ENCODE peak calls at places on chromosomes 6 and 20, in seven cellular contexts. I is suprapubic skin; S is effector memory CD4-positive, alpha-beta T cell; P is pancreas; Z is A549; D is transverse colon; G is HL-60. E is an unnamed sample.

GRCh38 chr6:23663652-23664051 is 462.4 kb upstream of the NRSN1 start:
- DNase-seq in I (no peak), S (no peak), P (no peak), Z (no peak), D (no peak), G (no peak), E (no peak)

GRCh38 chr6:10719386-10720228 is 3.3 kb upstream of the TMEM14C start:
- DNase-seq in I (peak; percentile 68), S (no peak), P (no peak), Z (no peak), D (peak; percentile 16), G (peak; percentile 18), E (no peak)

GRCh38 chr20:32685541-32686529 is 12.1 kb upstream of the C20orf203 start:
- DNase-seq in I (no peak), S (no peak), P (no peak), Z (no peak), D (no peak), G (peak; percentile 39), E (peak; percentile 42)

GRCh38 chr20:56861590-56861989 is 232.5 kb downstream of the TFAP2C start:
- DNase-seq in I (no peak), S (no peak), P (no peak), Z (no peak), D (no peak), G (no peak), E (no peak)

GRCh38 chr6:161117329-161117707 is 125.7 kb downstream of the MAP3K4 start:
- DNase-seq in I (no peak), S (no peak), P (no peak), Z (no peak), D (no peak), G (peak; percentile 24), E (no peak)

GRCh38 chr6:56370127-56370540 is 122.8 kb upstream of the COL21A1 start:
- DNase-seq in I (peak; percentile 86), S (no peak), P (peak; percentile 71), Z (peak; percentile 64), D (peak; percentile 68), G (no peak), E (no peak)

GRCh38 chr6:117908246-117909107 is 1.4 kb downstream of the SLC35F1 start:
- DNase-seq in I (no peak), S (no peak), P (no peak), Z (no peak), D (no peak), G (no peak), E (no peak)

GRCh38 chr6:138817799-138818198 is 21.9 kb downstream of the ECT2L start:
- DNase-seq in I (peak; percentile 79), S (no peak), P (peak; percentile 63), Z (no peak), D (peak; percentile 89), G (no peak), E (no peak)

GRCh38 chr20:7113577-7114466 is 346.3 kb downstream of the BMP2 start:
- DNase-seq in I (no peak), S (no peak), P (no peak), Z (peak; percentile 36), D (no peak), G (no peak), E (no peak)

GRCh38 chr20:2707353-2708072 is 14.9 kb downstream of the EBF4 start:
- DNase-seq in I (no peak), S (no peak), P (no peak), Z (no peak), D (no peak), G (no peak), E (no peak)

GRCh38 chr20:61959301-61959700 is 106.4 kb downstream of the TAF4 start:
- DNase-seq in I (no peak), S (no peak), P (no peak), Z (peak; percentile 39), D (no peak), G (no peak), E (no peak)

GRCh38 chr6:42831237-42831636 is 48.2 kb upstream of the RPL7L1 start:
- DNase-seq in I (no peak), S (no peak), P (no peak), Z (no peak), D (no peak), G (no peak), E (no peak)

GRCh38 chr6:69584913-69585729 is 211.7 kb downstream of the LMBRD1 start:
- DNase-seq in I (no peak), S (no peak), P (no peak), Z (no peak), D (no peak), G (peak; percentile 10), E (no peak)

GRCh38 chr20:7627734-7628663 is 312.3 kb downstream of the HAO1 start:
- DNase-seq in I (no peak), S (no peak), P (no peak), Z (no peak), D (no peak), G (no peak), E (no peak)

GRCh38 chr6:143213977-143214376 is 153.3 kb downstream of the AIG1 start:
- DNase-seq in I (no peak), S (no peak), P (no peak), Z (no peak), D (no peak), G (no peak), E (no peak)

GRCh38 chr20:22698443-22698842 is 114.1 kb upstream of the FOXA2 start:
- DNase-seq in I (no peak), S (no peak), P (no peak), Z (no peak), D (no peak), G (no peak), E (no peak)

GRCh38 chr6:135250751-135251356 is 69.7 kb downstream of the MYB start:
- DNase-seq in I (no peak), S (no peak), P (no peak), Z (no peak), D (peak; percentile 45), G (no peak), E (no peak)

GRCh38 chr6:151704383-151704782 is 103.1 kb upstream of the ESR1 start:
- DNase-seq in I (no peak), S (no peak), P (no peak), Z (no peak), D (no peak), G (no peak), E (no peak)

GRCh38 chr6:7758456-7758855 is 32.6 kb downstream of the BMP6 start:
- DNase-seq in I (no peak), S (no peak), P (no peak), Z (no peak), D (no peak), G (no peak), E (no peak)

GRCh38 chr6:163915131-163915530 is 500.6 kb downstream of the QKI start:
- DNase-seq in I (no peak), S (no peak), P (no peak), Z (no peak), D (no peak), G (no peak), E (no peak)

GRCh38 chr6:90233994-90234393 is 62.6 kb downstream of the BACH2 start:
- DNase-seq in I (no peak), S (peak; percentile 55), P (no peak), Z (no peak), D (peak; percentile 17), G (no peak), E (no peak)

GRCh38 chr20:35653893-35654292 is 10.8 kb downstream of the CPNE1 start:
- DNase-seq in I (no peak), S (no peak), P (no peak), Z (no peak), D (no peak), G (no peak), E (no peak)

GRCh38 chr6:35496036-35496850 is 636 bp downstream of the TEAD3 start:
- DNase-seq in I (peak; percentile 82), S (no peak), P (peak; percentile 52), Z (no peak), D (peak; percentile 58), G (no peak), E (no peak)

GRCh38 chr6:35496851-35497570 is at the start of gene TEAD3:
- DNase-seq in I (peak; percentile 75), S (peak; percentile 29), P (peak; percentile 55), Z (no peak), D (peak; percentile 74), G (no peak), E (no peak)

GRCh38 chr6:35493307-35493983 is 3.4 kb downstream of the TEAD3 start:
- DNase-seq in I (no peak), S (no peak), P (no peak), Z (no peak), D (no peak), G (no peak), E (no peak)

GRCh38 chr6:35494161-35494563 is 2.7 kb downstream of the TEAD3 start:
- DNase-seq in I (no peak), S (no peak), P (no peak), Z (no peak), D (no peak), G (peak; percentile 69), E (no peak)

GRCh38 chr6:35495258-35496035 is 1.4 kb downstream of the TEAD3 start:
- DNase-seq in I (no peak), S (no peak), P (no peak), Z (no peak), D (no peak), G (no peak), E (no peak)
- H3K27ac ChIP-seq in I (peak overlapping the region; percentile 98), S (no peak overlapping the region), P (no peak overlapping the region), Z (peak overlapping the region; percentile 95), D (peak overlapping the region; percentile 99), G (no peak overlapping the region), E (no peak overlapping the region)

GRCh38 chr20:19275630-19276071 is 63.2 kb downstream of the SLC24A3 start:
- DNase-seq in I (peak; percentile 90), S (no peak), P (peak; percentile 37), Z (no peak), D (peak; percentile 63), G (no peak), E (no peak)
- H3K4me3 ChIP-seq in I (no peak overlapping the region), S (no peak overlapping the region), P (no peak overlapping the region), Z (no peak overlapping the region), D (no peak overlapping the region), G (no peak overlapping the region), E (no peak overlapping the region)

GRCh38 chr6:63598001-63598250 is 25.6 kb downstream of the LOC128125822 start:
- DNase-seq in I (no peak), S (no peak), P (no peak), Z (no peak), D (peak; percentile 13), G (no peak), E (no peak)

GRCh38 chr6:63597142-63598000 is 25.1 kb downstream of the LOC128125822 start:
- DNase-seq in I (no peak), S (no peak), P (no peak), Z (no peak), D (no peak), G (no peak), E (no peak)

GRCh38 chr6:63598251-63599036 is 26.2 kb downstream of the LOC128125822 start:
- DNase-seq in I (peak; percentile 78), S (peak; percentile 49), P (peak; percentile 62), Z (peak; percentile 73), D (peak; percentile 81), G (peak; percentile 78), E (peak; percentile 57)

DNA sequence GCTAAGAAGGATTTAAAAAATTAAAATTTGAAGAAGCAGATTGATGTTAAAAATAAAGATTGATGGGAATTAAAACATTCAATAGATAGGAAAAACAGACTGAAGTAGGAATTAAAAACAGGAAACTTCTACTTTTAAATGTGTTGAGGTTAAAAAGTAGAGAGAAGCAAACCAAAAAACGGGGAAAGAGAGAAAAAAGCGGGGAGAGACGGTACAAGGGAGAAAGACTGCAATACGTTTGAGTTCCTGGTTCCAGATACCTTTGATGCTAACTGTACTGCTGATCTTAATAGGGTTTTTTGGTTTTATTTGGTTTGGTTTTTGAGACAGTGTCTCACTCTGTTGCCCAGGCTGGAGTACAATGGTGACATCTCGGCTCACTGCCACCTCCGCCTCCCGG is 27.0 kb downstream of the LOC128125822 start:
- DNase-seq in I (no peak), S (no peak), P (no peak), Z (no peak), D (no peak), G (no peak), E (no peak)
- H3K27ac ChIP-seq in I (no peak overlapping the region), S (no peak overlapping the region), P (no peak overlapping the region), Z (no peak overlapping the region), D (no peak overlapping the region), G (no peak overlapping the region), E (no peak overlapping the region)

GRCh38 chr6:44034931-44035345 is 92.3 kb downstream of the MRPL14 start:
- DNase-seq in I (peak; percentile 22), S (no peak), P (no peak), Z (no peak), D (no peak), G (no peak), E (no peak)
- H3K4me3 ChIP-seq in I (no peak overlapping the region), S (no peak overlapping the region), P (no peak overlapping the region), Z (no peak overlapping the region), D (no peak overlapping the region), G (no peak overlapping the region), E (no peak overlapping the region)